ENCODE peak calls at places on chromosomes 12 and 14, in four cellular contexts. L is adrenal gland, V is endothelial cell of umbilical vein, Q is cardiac muscle cell. R is an unnamed sample.

GRCh38 chr12:119202121-119202527 is 23.4 kb downstream of the HSPB8 start:
- DNase-seq in L (no peak), Q (no peak), V (no peak), R (no peak)

GRCh38 chr12:63948211-63948610 is 103.7 kb downstream of the SRGAP1 start:
- DNase-seq in L (no peak), V (no peak), Q (no peak), R (no peak)

GRCh38 chr14:64971890-64972785 is at the start of gene RAB15:
- DNase-seq in V (peak; percentile 33), Q (peak; percentile 74), L (no peak), R (no peak)

GRCh38 chr12:3101309-3102022 is 24.3 kb downstream of the TSPAN9 start:
- DNase-seq in Q (no peak), L (no peak), V (no peak), R (no peak)

GRCh38 chr14:68507544-68508081 is 285.3 kb downstream of the ZFP36L1 start:
- DNase-seq in L (no peak), V (no peak), Q (no peak), R (no peak)

GRCh38 chr14:40581264-40581663 is 1025.4 kb upstream of the LRFN5 start:
- DNase-seq in L (no peak), V (no peak), Q (no peak), R (no peak)

GRCh38 chr12:128052341-128052740 is 214.6 kb upstream of the TMEM132C start:
- DNase-seq in L (no peak), Q (no peak), V (no peak), R (no peak)

GRCh38 chr12:101608301-101609133 is 13.7 kb downstream of the MYBPC1 start:
- DNase-seq in Q (no peak), V (no peak), L (no peak), R (no peak)

GRCh38 chr12:98456583-98457573 is 58.5 kb upstream of the TMPO start:
- DNase-seq in Q (peak; percentile 71), V (peak; percentile 60), L (peak; percentile 55), R (peak; percentile 66)

GRCh38 chr12:7060353-7060954 is at the start of gene C1S:
- DNase-seq in L (peak; percentile 91), V (peak; percentile 51), Q (peak; percentile 87), R (peak; percentile 81)

GRCh38 chr14:65922166-65922565 is 509.6 kb downstream of the FUT8 start:
- DNase-seq in V (no peak), Q (no peak), L (no peak), R (no peak)

GRCh38 chr12:3972576-3972975 is 99.4 kb upstream of the PARP11 start:
- DNase-seq in Q (no peak), L (no peak), V (no peak), R (no peak)

GRCh38 chr12:63400746-63401145 is 249.7 kb upstream of the AVPR1A start:
- DNase-seq in V (peak; percentile 95), L (no peak), Q (no peak), R (no peak)

GRCh38 chr14:103889313-103890051 is 38.8 kb upstream of the TDRD9 start:
- DNase-seq in V (no peak), Q (no peak), L (peak; percentile 57), R (peak; percentile 26)

GRCh38 chr12:124842073-124842749 is 21.5 kb downstream of the SCARB1 start:
- DNase-seq in L (peak; percentile 81), V (no peak), Q (no peak), R (peak; percentile 68)

GRCh38 chr14:102220031-102220430 is 80.3 kb downstream of the WDR20 start:
- DNase-seq in V (no peak), Q (no peak), L (peak; percentile 10), R (no peak)

GRCh38 chr12:12024958-12025682 is 45.6 kb upstream of the BCL2L14 start:
- DNase-seq in Q (no peak), V (no peak), L (no peak), R (no peak)

GRCh38 chr12:79274571-79275064 is 410.0 kb downstream of the SYT1 start:
- DNase-seq in V (no peak), Q (no peak), L (no peak), R (no peak)

GRCh38 chr12:28172434-28173030 is 17.7 kb upstream of the CCDC91 start:
- DNase-seq in L (no peak), V (peak; percentile 73), Q (peak; percentile 36), R (peak; percentile 40)

GRCh38 chr14:95227279-95227860 is 70.0 kb upstream of the DICER1 start:
- DNase-seq in L (no peak), Q (no peak), V (peak; percentile 69), R (no peak)

GRCh38 chr12:122449317-122449716 is 26.8 kb upstream of the CLIP1 start:
- DNase-seq in L (no peak), V (peak; percentile 38), Q (no peak), R (no peak)

GRCh38 chr14:29558516-29558915 is 369.1 kb downstream of the PRKD1 start:
- DNase-seq in L (no peak), Q (no peak), V (no peak), R (no peak)

GRCh38 chr12:1574863-1575254 is 19.5 kb downstream of the FBXL14 start:
- DNase-seq in L (no peak), V (no peak), Q (no peak), R (no peak)

GRCh38 chr12:50597200-50598195 is 92.7 kb downstream of the DIP2B start:
- DNase-seq in L (peak; percentile 55), V (peak; percentile 80), Q (no peak), R (peak; percentile 46)

GRCh38 chr12:126936181-126936851 is 1330.7 kb upstream of the TMEM132C start:
- DNase-seq in Q (no peak), V (no peak), L (peak; percentile 81), R (peak; percentile 51)

GRCh38 chr12:53381739-53382630 is 2.0 kb downstream of the SP1 start:
- DNase-seq in V (peak; percentile 45), L (peak; percentile 91), Q (peak; percentile 37), R (peak; percentile 67)

GRCh38 chr12:44053550-44054243 is 217.8 kb downstream of the TMEM117 start:
- DNase-seq in V (peak; percentile 8), L (no peak), Q (no peak), R (no peak)

GRCh38 chr14:36553650-36554260 is 28.7 kb downstream of the NKX2-8 start:
- DNase-seq in L (no peak), V (peak; percentile 49), Q (peak; percentile 68), R (peak; percentile 48)

GRCh38 chr14:67285876-67286452 is 44.7 kb downstream of the PALS1 start:
- DNase-seq in L (no peak), Q (peak; percentile 74), V (peak; percentile 39), R (no peak)

GRCh38 chr12:30197392-30198047 is 413.8 kb upstream of the TMTC1 start:
- DNase-seq in V (no peak), Q (no peak), L (no peak), R (no peak)

GRCh38 chr12:122687091-122687490 is 16.1 kb downstream of the HCAR2 start:
- DNase-seq in L (no peak), Q (no peak), V (no peak), R (no peak)

GRCh38 chr14:69473271-69473670 is 11.3 kb upstream of the PLEKHD1 start:
- DNase-seq in Q (no peak), L (no peak), V (no peak), R (no peak)

GRCh38 chr12:7269273-7269672 is 34.6 kb upstream of the ACSM4 start:
- DNase-seq in V (no peak), L (no peak), Q (no peak), R (no peak)

GRCh38 chr12:39541471-39541870 is 78.1 kb downstream of the ABCD2 start:
- DNase-seq in L (no peak), V (no peak), Q (no peak), R (no peak)

GRCh38 chr14:68978550-68978911 is 571 bp downstream of the ACTN1 start:
- DNase-seq in L (peak; percentile 61), V (peak; percentile 33), Q (peak; percentile 86), R (peak; percentile 48)

GRCh38 chr12:111067498-111067897 is 147.1 kb upstream of the MYL2 start:
- DNase-seq in L (no peak), Q (no peak), V (no peak), R (no peak)

DNA sequence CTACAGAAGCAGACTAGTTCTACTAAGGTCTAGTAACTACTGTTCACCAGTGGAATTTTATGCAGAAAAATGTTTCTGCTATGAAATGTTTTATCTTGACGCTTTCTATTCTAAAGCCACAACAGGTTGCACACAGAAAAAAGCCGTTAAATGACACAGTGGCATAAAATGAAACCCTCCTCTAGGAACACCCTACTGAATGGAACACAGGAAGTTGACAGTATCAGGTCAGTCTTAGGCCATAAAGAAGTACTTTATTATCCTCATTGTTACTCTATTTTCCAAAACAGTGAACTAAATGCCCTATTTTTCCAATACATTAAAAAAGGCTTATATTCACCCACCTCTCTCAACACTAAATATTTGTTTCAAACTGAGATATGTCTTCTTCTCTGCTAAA is 21.9 kb downstream of the EPS8 start:
- DNase-seq in Q (no peak), V (no peak), L (no peak), R (no peak)
- H3K27ac ChIP-seq in Q (no peak overlapping the region), V (no peak overlapping the region), L (no peak overlapping the region), R (no peak overlapping the region)

GRCh38 chr12:70724444-70724843 is 87.2 kb upstream of the PTPRB start:
- DNase-seq in Q (peak; percentile 14), L (no peak), V (peak; percentile 55), R (no peak)
- TF ChIP-seq CTCF in Q (peak; percentile 28), L (no peak), V (peak; percentile 33), R (no peak)

DNA sequence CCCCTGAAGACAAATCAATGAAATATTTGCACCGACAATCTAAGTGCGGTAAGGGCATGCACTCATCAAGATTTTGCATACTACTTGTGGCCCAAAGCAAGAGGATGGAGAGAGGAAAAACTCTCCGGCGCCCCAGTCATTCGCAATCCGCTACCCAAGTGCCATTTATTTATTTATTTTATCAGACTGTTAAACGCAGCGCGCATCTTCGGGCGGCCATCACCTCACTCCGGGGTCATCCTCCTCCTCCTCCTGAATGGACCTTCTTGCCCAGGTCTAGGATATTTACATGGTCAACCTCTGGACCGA is 1.2 kb downstream of the NOVA1 start:
- DNase-seq in L (no peak), V (peak; percentile 28), Q (peak; percentile 41), R (peak; percentile 22)
- H3K27ac ChIP-seq in L (peak overlapping the region; percentile 62), V (no peak overlapping the region), Q (no peak overlapping the region), R (peak overlapping the region; percentile 91)

GRCh38 chr14:22978487-22978837 is 3.9 kb downstream of the AJUBA start:
- DNase-seq in Q (no peak), V (no peak), L (no peak), R (no peak)
- TF ChIP-seq CTCF in Q (no peak), V (no peak), L (no peak), R (no peak)

DNA sequence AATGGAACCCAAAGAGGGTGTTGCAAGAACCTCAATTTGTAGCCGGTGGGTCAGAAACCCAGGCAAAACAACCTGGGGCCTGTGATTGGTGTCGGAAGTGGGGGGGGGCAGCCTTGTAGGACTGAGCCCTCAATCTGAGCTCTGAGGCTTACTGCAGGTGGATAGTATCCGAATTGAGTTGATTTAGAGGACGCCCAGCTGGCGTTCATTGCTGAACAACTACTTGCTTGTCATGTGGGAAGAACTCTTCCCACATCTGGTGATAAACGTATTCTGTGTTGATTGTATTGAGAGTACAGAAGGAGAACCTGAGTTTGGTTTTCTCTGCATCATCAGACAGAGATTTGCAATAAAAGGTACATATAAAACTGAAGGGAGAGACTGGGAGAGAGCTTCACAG is 5.1 kb downstream of the ANO6 start:
- DNase-seq in L (no peak), V (no peak), Q (no peak), R (no peak)
- H3K27ac ChIP-seq in L (no peak overlapping the region), V (no peak overlapping the region), Q (no peak overlapping the region), R (no peak overlapping the region)

R was measured in testis.